ENCODE peak calls at places on chromosomes 4 and X, in nine cellular contexts. A is PC-3; S is A549; O is ovary; Z is osteoblast; K is heart left ventricle; M is coronary artery; U is cardiac muscle cell; H is CD8-positive, alpha-beta T cell. V is an unnamed sample.

GRCh38 chr4:20592666-20593065 is 107.6 kb upstream of the PACRGL start:
- DNase-seq in A (no peak), S (no peak), O (no peak), Z (peak), K (no peak), M (no peak), U (no peak), H (no peak), V (no peak)

GRCh38 chr4:2942532-2943363 is 20.5 kb downstream of the NOP14 start:
- DNase-seq in A (no peak), S (no peak), O (peak), Z (peak), K (no peak), M (peak), U (no peak), H (peak), V (no peak)

GRCh38 chr4:128517739-128518510 is 230.3 kb upstream of the PGRMC2 start:
- DNase-seq in A (peak), S (peak), O (peak), Z (peak), K (peak), M (peak), U (peak), H (no peak), V (no peak)

GRCh38 chr4:158786155-158786581 is 17.3 kb downstream of the FNIP2 start:
- DNase-seq in A (no peak), S (no peak), O (no peak), Z (no peak), K (no peak), M (no peak), U (no peak), H (no peak), V (no peak)

GRCh38 chr4:121665371-121665770 is 31.4 kb downstream of the ANXA5 start:
- DNase-seq in A (peak), S (no peak), O (no peak), Z (no peak), K (no peak), M (no peak), U (no peak), H (no peak), V (no peak)

GRCh38 chrX:110671068-110671803 is 124.4 kb downstream of the CHRDL1 start:
- DNase-seq in A (no peak), S (no peak), O (no peak), Z (no peak), K (no peak), M (no peak), U (no peak), H (no peak), V (no peak)

GRCh38 chr4:141246243-141246642 is 25.5 kb downstream of the ZNF330 start:
- DNase-seq in A (no peak), S (no peak), O (no peak), Z (peak), K (no peak), M (no peak), U (peak), H (no peak), V (no peak)

GRCh38 chr4:96355414-96355813 is 515.5 kb downstream of the PDHA2 start:
- DNase-seq in A (no peak), S (no peak), O (no peak), Z (no peak), K (no peak), M (no peak), U (no peak), H (no peak), V (no peak)

GRCh38 chrX:71911023-71911730 is 532 bp downstream of the NHSL2 start:
- DNase-seq in A (no peak), S (peak), O (peak), Z (no peak), K (peak), M (no peak), U (no peak), H (peak), V (peak)
- H3K4me3 ChIP-seq in A (no peak), S (peak), O (peak), Z (peak), K (peak), M (peak), U (peak), H (no peak), V (no peak)

GRCh38 chrX:47564438-47565085 is 3.6 kb downstream of the ARAF start:
- DNase-seq in A (no peak), S (no peak), O (no peak), Z (no peak), K (no peak), M (no peak), U (no peak), H (no peak), V (no peak)
- H3K27ac ChIP-seq in A (peak), S (no peak), O (no peak), Z (peak), K (no peak), M (no peak), U (no peak), H (no peak), V (no peak)

GRCh38 chrX:151970027-151970426 is 4.4 kb downstream of the GABRE start:
- DNase-seq in A (no peak), S (no peak), O (no peak), Z (no peak), K (no peak), M (no peak), U (no peak), H (no peak), V (no peak)
- H3K4me3 ChIP-seq in A (no peak), S (peak), O (no peak), Z (no peak), K (no peak), M (no peak), U (no peak), H (no peak), V (no peak)

DNA sequence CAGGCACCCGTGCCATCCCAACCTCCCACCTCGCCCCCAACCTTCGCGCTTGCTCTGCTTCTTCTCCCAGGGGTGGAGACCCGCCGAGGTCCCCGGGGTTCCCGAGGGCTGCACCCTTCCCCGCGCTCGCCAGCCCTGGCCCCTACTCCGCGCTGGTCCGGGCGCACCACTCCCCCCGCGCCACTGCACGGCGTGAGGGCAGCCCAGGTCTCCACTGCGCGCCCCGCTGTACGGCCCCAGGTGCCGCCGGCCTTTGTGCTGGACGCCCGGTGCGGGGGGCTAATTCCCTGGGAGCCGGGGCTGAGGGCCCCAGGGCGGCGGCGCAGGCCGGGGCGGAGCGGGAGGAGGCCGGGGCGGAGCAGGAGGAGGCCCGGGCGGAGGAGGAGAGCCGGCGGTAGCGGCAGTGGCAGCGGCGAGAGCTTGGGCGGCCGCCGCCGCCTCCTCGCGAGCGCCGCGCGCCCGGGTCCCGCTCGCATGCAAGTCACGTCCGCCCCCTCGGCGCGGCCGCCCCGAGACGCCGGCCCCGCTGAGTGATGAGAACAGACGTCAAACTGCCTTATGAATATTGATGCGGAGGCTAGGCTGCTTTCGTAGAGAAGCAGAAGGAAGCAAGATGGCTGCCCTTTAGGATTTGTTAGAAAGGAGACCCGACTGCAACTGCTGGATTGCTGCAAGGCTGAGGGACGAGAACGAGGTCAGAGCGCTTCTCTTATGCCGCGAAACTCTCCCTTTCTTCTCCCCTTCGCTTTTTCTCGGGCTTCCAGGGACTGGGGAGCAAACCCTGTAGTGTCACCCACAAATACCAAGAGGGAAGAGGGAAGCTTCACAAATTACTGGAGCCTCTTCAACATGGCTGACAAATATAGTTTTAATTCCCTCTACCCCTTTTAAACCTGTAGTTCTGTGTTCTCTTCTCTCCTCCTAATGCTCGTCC is at the start of gene TET2:
- DNase-seq in A (peak), S (peak), O (peak), Z (peak), K (peak), M (peak), U (peak), H (peak), V (peak)
- H3K27ac ChIP-seq in A (peak), S (peak), O (peak), Z (peak), K (peak), M (peak), U (peak), H (peak), V (peak)

DNA sequence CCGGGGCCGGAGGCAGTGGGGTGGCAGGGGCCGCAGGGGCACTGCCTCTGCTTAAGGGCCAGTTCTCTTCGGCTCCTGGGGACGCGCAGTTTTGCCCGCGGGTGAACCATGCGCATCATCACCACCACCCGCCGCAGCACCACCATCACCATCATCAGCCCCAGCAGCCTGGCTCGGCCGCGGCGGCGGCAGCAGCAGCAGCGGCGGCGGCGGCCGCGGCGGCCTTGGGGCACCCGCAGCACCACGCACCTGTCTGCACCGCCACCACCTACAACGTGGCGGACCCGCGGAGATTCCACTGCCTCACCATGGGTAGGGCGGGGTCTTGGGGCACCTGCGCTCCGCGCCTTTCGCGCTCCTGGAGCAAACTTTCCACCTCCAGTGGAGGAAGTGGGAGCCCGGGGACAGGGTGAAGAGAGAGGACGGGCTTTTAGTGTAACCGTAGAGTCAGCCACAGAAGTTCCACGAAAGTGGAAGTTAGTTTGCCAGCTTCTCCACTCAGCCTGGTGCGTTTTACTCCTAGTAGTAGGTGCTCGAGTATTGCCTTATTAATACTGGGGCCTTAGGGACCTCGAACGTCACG is 735 bp downstream of the GSX2 start:
- DNase-seq in A (no peak), S (no peak), O (no peak), Z (peak), K (no peak), M (no peak), U (no peak), H (no peak), V (no peak)
- H3K4me3 ChIP-seq in A (peak), S (peak), O (no peak), Z (peak), K (peak), M (peak), U (peak), H (peak), V (peak)

V was measured in naive thymus-derived CD4-positive, alpha-beta T cell.